ENCODE peak calls at places on chromosomes 2 and 18, in six cellular contexts. W is activated naive CD4-positive, alpha-beta T cell; Q is fibroblast of mammary gland; C is activated CD8-positive, alpha-beta memory T cell treated with anti-CD3 and anti-CD28 coated beads, Interleukin-2, amount 50 U/mL, for 48 hours; E is HAP-1; X is AG08395. D is an unnamed sample.
A peak's percentile ranks its signal among the peaks of the same experiment; 100 is the strongest.

GRCh38 chr18:3526421-3527354 is 76.7 kb downstream of the TGIF1 start:
- DNase-seq in Q (no peak), W (no peak), X (peak; percentile 20), C (no peak), E (no peak), D (peak; percentile 67)

GRCh38 chr2:157334335-157334734 is 8.7 kb upstream of the ERMN start:
- DNase-seq in X (no peak), W (no peak), C (no peak), E (no peak), Q (no peak), D (no peak)

GRCh38 chr2:234425923-234426603 is 70.8 kb downstream of the ARL4C start:
- DNase-seq in E (no peak), Q (no peak), X (no peak), C (no peak), W (peak; percentile 49), D (no peak)

GRCh38 chr2:98489971-98490962 is 45.6 kb downstream of the INPP4A start:
- DNase-seq in Q (no peak), W (no peak), C (no peak), X (no peak), E (no peak), D (no peak)

GRCh38 chr2:45852450-45853150 is 201.1 kb downstream of the PRKCE start:
- DNase-seq in X (no peak), C (no peak), Q (no peak), W (no peak), E (no peak), D (no peak)

GRCh38 chr18:54961016-54961423 is 1.8 kb upstream of the CCDC68 start:
- DNase-seq in W (no peak), E (no peak), C (no peak), X (no peak), Q (no peak), D (no peak)

GRCh38 chr18:50183556-50183955 is 11.4 kb downstream of the MYO5B start:
- DNase-seq in E (no peak), C (no peak), X (no peak), W (no peak), Q (peak; percentile 60), D (peak; percentile 0)

GRCh38 chr2:67930156-67930555 is 132.6 kb downstream of the C1D start:
- DNase-seq in E (no peak), C (no peak), X (no peak), W (no peak), Q (no peak), D (no peak)

GRCh38 chr2:163191372-163191771 is 352.8 kb upstream of the KCNH7 start:
- DNase-seq in W (no peak), C (no peak), Q (peak; percentile 71), E (peak; percentile 45), X (peak; percentile 47), D (peak; percentile 53)

GRCh38 chr2:36403675-36404230 is 48.2 kb downstream of the CRIM1 start:
- DNase-seq in Q (peak; percentile 64), W (no peak), X (peak; percentile 74), C (no peak), E (no peak), D (peak; percentile 70)

GRCh38 chr2:187991389-187991788 is 300.3 kb upstream of the GULP1 start:
- DNase-seq in W (no peak), X (no peak), Q (peak; percentile 71), E (no peak), C (no peak), D (peak; percentile 44)

GRCh38 chr18:57585421-57585820 is 1.1 kb downstream of the FECH start:
- DNase-seq in Q (peak; percentile 25), W (no peak), C (no peak), X (no peak), E (peak; percentile 58), D (no peak)

GRCh38 chr2:26462511-26463251 is 15.2 kb downstream of the OTOF start:
- DNase-seq in X (peak; percentile 81), W (no peak), E (peak; percentile 75), C (no peak), Q (peak; percentile 96), D (peak; percentile 59)

GRCh38 chr2:217858519-217859466 is 144.0 kb downstream of the TNS1 start:
- DNase-seq in W (no peak), Q (peak; percentile 95), X (peak; percentile 94), E (no peak), C (no peak), D (peak; percentile 99)

GRCh38 chr2:177543007-177543760 is 150.6 kb downstream of the AGPS start:
- DNase-seq in X (peak; percentile 78), C (no peak), E (peak; percentile 49), W (no peak), Q (peak; percentile 90), D (peak; percentile 84)